ENCODE peak calls at places on chromosome 4, in ten cellular contexts. M is RPMI7951; S is adipocyte; J is HuH-7.5; B is AG09309; A is G401; R is activated CD4-positive, CD25-positive, alpha-beta regulatory T cell; E is NCI-H1105; W is GM23248; G is CD8-positive, alpha-beta memory T cell. Q is an unnamed sample.

GRCh38 chr4:75985116-75985515 is 5.6 kb downstream of the SDAD1 start:
- DNase-seq in M (peak), S (peak), J (no peak), B (peak), A (no peak), R (no peak), E (no peak), W (peak), G (no peak), Q (no peak)

GRCh38 chr4:159516556-159516955 is 413.7 kb downstream of the RAPGEF2 start:
- DNase-seq in M (no peak), S (peak), J (no peak), B (peak), A (no peak), R (no peak), E (no peak), W (peak), G (no peak), Q (no peak)

GRCh38 chr4:168748807-168749206 is 252.0 kb downstream of the PALLD start:
- DNase-seq in M (no peak), S (no peak), J (no peak), B (no peak), A (no peak), R (no peak), E (no peak), W (no peak), G (no peak), Q (no peak)

GRCh38 chr4:75895744-75896314 is 6.4 kb downstream of the PPEF2 start:
- DNase-seq in M (peak), S (peak), J (peak), B (no peak), A (peak), R (no peak), E (no peak), W (peak), G (peak), Q (no peak)

GRCh38 chr4:183118585-183118984 is 19.5 kb downstream of the WWC2 start:
- DNase-seq in M (peak), S (peak), J (no peak), B (peak), A (no peak), R (no peak), E (no peak), W (peak), G (no peak), Q (no peak)

GRCh38 chr4:188254211-188254610 is 115.0 kb downstream of the TRIML1 start:
- DNase-seq in M (peak), S (no peak), J (no peak), B (no peak), A (no peak), R (no peak), E (no peak), W (no peak), G (no peak), Q (no peak)

GRCh38 chr4:2806392-2807355 is 13.8 kb downstream of the SH3BP2 start:
- DNase-seq in M (peak), S (peak), J (no peak), B (no peak), A (peak), R (no peak), E (no peak), W (peak), G (no peak), Q (no peak)

GRCh38 chr4:7371122-7371941 is 63.4 kb downstream of the PSAPL1 start:
- DNase-seq in M (peak), S (peak), J (no peak), B (peak), A (no peak), R (no peak), E (no peak), W (peak), G (no peak), Q (no peak)

GRCh38 chr4:122476126-122476525 is 19.6 kb upstream of the IL2 start:
- DNase-seq in M (no peak), S (no peak), J (no peak), B (no peak), A (no peak), R (no peak), E (no peak), W (no peak), G (no peak), Q (no peak)

GRCh38 chr4:12409507-12410190 is 981.0 kb upstream of the HS3ST1 start:
- DNase-seq in M (peak), S (peak), J (no peak), B (no peak), A (no peak), R (no peak), E (no peak), W (no peak), G (no peak), Q (no peak)

GRCh38 chr4:60250657-60251056 is 949.5 kb upstream of the ADGRL3 start:
- DNase-seq in M (no peak), S (no peak), J (no peak), B (no peak), A (no peak), R (no peak), E (no peak), W (no peak), G (no peak), Q (no peak)

GRCh38 chr4:155609455-155610059 is 57.1 kb upstream of the GUCY1A1 start:
- DNase-seq in M (no peak), S (no peak), J (no peak), B (no peak), A (no peak), R (no peak), E (no peak), W (no peak), G (no peak), Q (no peak)

GRCh38 chr4:97589481-97590196 is 553.6 kb downstream of the STPG2 start:
- DNase-seq in M (no peak), S (no peak), J (no peak), B (no peak), A (no peak), R (no peak), E (no peak), W (no peak), G (no peak), Q (no peak)

GRCh38 chr4:102761478-102761790 is 666 bp upstream of the MANBA start:
- DNase-seq in M (no peak), S (no peak), J (no peak), B (no peak), A (peak), R (no peak), E (no peak), W (peak), G (no peak), Q (no peak)

GRCh38 chr4:22988526-22988925 is 295.8 kb downstream of the GBA3 start:
- DNase-seq in M (no peak), S (no peak), J (no peak), B (no peak), A (no peak), R (no peak), E (no peak), W (peak), G (no peak), Q (no peak)

GRCh38 chr4:81818385-81818784 is 346.7 kb upstream of the RASGEF1B start:
- DNase-seq in M (no peak), S (no peak), J (no peak), B (no peak), A (no peak), R (no peak), E (no peak), W (no peak), G (no peak), Q (no peak)

GRCh38 chr4:137393043-137393442 is 139.3 kb downstream of the PCDH18 start:
- DNase-seq in M (peak), S (peak), J (no peak), B (no peak), A (no peak), R (no peak), E (peak), W (no peak), G (no peak), Q (no peak)

GRCh38 chr4:7436256-7436655 is 1.5 kb upstream of the PSAPL1 start:
- DNase-seq in M (no peak), S (no peak), J (no peak), B (no peak), A (no peak), R (no peak), E (no peak), W (no peak), G (no peak), Q (no peak)

GRCh38 chr4:105196523-105197145 is 50.0 kb downstream of the TET2 start:
- DNase-seq in M (no peak), S (peak), J (peak), B (no peak), A (no peak), R (no peak), E (no peak), W (peak), G (no peak), Q (no peak)

GRCh38 chr4:78293841-78294301 is 236.7 kb downstream of the FRAS1 start:
- DNase-seq in M (peak), S (peak), J (no peak), B (no peak), A (no peak), R (no peak), E (no peak), W (peak), G (no peak), Q (no peak)

GRCh38 chr4:108877821-108878220 is 115.0 kb upstream of the ETNPPL start:
- DNase-seq in M (no peak), S (no peak), J (no peak), B (no peak), A (no peak), R (no peak), E (no peak), W (no peak), G (no peak), Q (no peak)

GRCh38 chr4:11341337-11342043 is 87.2 kb downstream of the HS3ST1 start:
- DNase-seq in M (no peak), S (no peak), J (no peak), B (no peak), A (no peak), R (no peak), E (no peak), W (no peak), G (no peak), Q (no peak)

GRCh38 chr4:55854132-55854531 is 684 bp downstream of the EXOC1 start:
- DNase-seq in M (no peak), S (peak), J (no peak), B (no peak), A (peak), R (no peak), E (no peak), W (peak), G (no peak), Q (no peak)

GRCh38 chr4:182975806-182976205 is 58.6 kb upstream of the DCTD start:
- DNase-seq in M (peak), S (peak), J (no peak), B (peak), A (no peak), R (no peak), E (no peak), W (peak), G (no peak), Q (no peak)

GRCh38 chr4:121072080-121072835 is at the start of gene NDNF:
- DNase-seq in M (peak), S (peak), J (no peak), B (no peak), A (no peak), R (no peak), E (no peak), W (peak), G (peak), Q (no peak)

GRCh38 chr4:109302366-109303140 is at the start of gene COL25A1:
- DNase-seq in M (peak), S (peak), J (no peak), B (no peak), A (no peak), R (peak), E (peak), W (peak), G (peak), Q (no peak)

GRCh38 chr4:78865451-78865850 is 73.8 kb downstream of the PAQR3 start:
- DNase-seq in M (no peak), S (no peak), J (no peak), B (no peak), A (no peak), R (no peak), E (no peak), W (no peak), G (no peak), Q (no peak)

GRCh38 chr4:65416875-65417274 is 253.4 kb downstream of the EPHA5 start:
- DNase-seq in M (peak), S (peak), J (no peak), B (no peak), A (peak), R (no peak), E (peak), W (no peak), G (no peak), Q (no peak)

GRCh38 chr4:21888195-21888976 is 60.2 kb downstream of the KCNIP4 start:
- DNase-seq in M (peak), S (peak), J (no peak), B (peak), A (no peak), R (no peak), E (no peak), W (peak), G (no peak), Q (no peak)

GRCh38 chr4:7546809-7547367 is 112.2 kb upstream of the PSAPL1 start:
- DNase-seq in M (peak), S (peak), J (no peak), B (peak), A (no peak), R (no peak), E (no peak), W (peak), G (no peak), Q (no peak)

GRCh38 chr4:41692717-41693345 is 55.7 kb downstream of the PHOX2B start:
- DNase-seq in M (peak), S (peak), J (no peak), B (peak), A (peak), R (no peak), E (no peak), W (peak), G (no peak), Q (no peak)

GRCh38 chr4:163542275-163542674 is 47.8 kb downstream of the TMA16 start:
- DNase-seq in M (peak), S (peak), J (no peak), B (no peak), A (no peak), R (no peak), E (no peak), W (peak), G (no peak), Q (no peak)

GRCh38 chr4:113411496-113411938 is 350.0 kb downstream of the CAMK2D start:
- DNase-seq in M (peak), S (peak), J (no peak), B (peak), A (no peak), R (no peak), E (peak), W (peak), G (no peak), Q (no peak)

GRCh38 chr4:117868201-117868600 is 166.1 kb upstream of the NDST3 start:
- DNase-seq in M (no peak), S (no peak), J (no peak), B (no peak), A (no peak), R (no peak), E (no peak), W (no peak), G (no peak), Q (no peak)

GRCh38 chr4:72522440-72522839 is 46.6 kb downstream of the ADAMTS3 start:
- DNase-seq in M (no peak), S (no peak), J (no peak), B (no peak), A (no peak), R (no peak), E (no peak), W (no peak), G (no peak), Q (no peak)

Q was measured in cortex of kidney.